ENCODE peak calls at places on chromosomes 7 and 10, in seven cellular contexts. One of them, this sample, is unnamed.

GRCh38 chr10:83542774-83543291 is 596.5 kb upstream of the GHITM start:
- DNase-seq in CD14-positive monocyte: no peak
- DNase-seq in foreskin fibroblast: no peak
- DNase-seq in cardiac fibroblast: no peak
- DNase-seq in astrocyte of the spinal cord: peak; percentile 43
- DNase-seq in HFFc6: no peak
- DNase-seq in HFF-Myc: no peak
- DNase-seq in this sample: no peak

GRCh38 chr7:148078126-148078525 is 512.4 kb upstream of the C7orf33 start:
- DNase-seq in CD14-positive monocyte: no peak
- DNase-seq in foreskin fibroblast: no peak
- DNase-seq in cardiac fibroblast: no peak
- DNase-seq in astrocyte of the spinal cord: no peak
- DNase-seq in HFFc6: no peak
- DNase-seq in HFF-Myc: no peak
- DNase-seq in this sample: no peak

GRCh38 chr10:110415809-110416208 is 81.9 kb upstream of the DUSP5 start:
- DNase-seq in CD14-positive monocyte: no peak
- DNase-seq in foreskin fibroblast: no peak
- DNase-seq in cardiac fibroblast: no peak
- DNase-seq in astrocyte of the spinal cord: no peak
- DNase-seq in HFFc6: no peak
- DNase-seq in HFF-Myc: no peak
- DNase-seq in this sample: no peak

GRCh38 chr10:80290474-80291220 is 1.2 kb upstream of the MAT1A start:
- DNase-seq in CD14-positive monocyte: no peak
- DNase-seq in foreskin fibroblast: no peak
- DNase-seq in cardiac fibroblast: no peak
- DNase-seq in astrocyte of the spinal cord: no peak
- DNase-seq in HFFc6: no peak
- DNase-seq in HFF-Myc: no peak
- DNase-seq in this sample: no peak

GRCh38 chr7:139271718-139272619 is 40.9 kb downstream of the UBN2 start:
- DNase-seq in CD14-positive monocyte: no peak
- DNase-seq in foreskin fibroblast: no peak
- DNase-seq in cardiac fibroblast: no peak
- DNase-seq in astrocyte of the spinal cord: no peak
- DNase-seq in HFFc6: no peak
- DNase-seq in HFF-Myc: no peak
- DNase-seq in this sample: no peak

GRCh38 chr7:110347091-110347490 is 743.8 kb upstream of the LRRN3 start:
- DNase-seq in CD14-positive monocyte: no peak
- DNase-seq in foreskin fibroblast: no peak
- DNase-seq in cardiac fibroblast: no peak
- DNase-seq in astrocyte of the spinal cord: no peak
- DNase-seq in HFFc6: no peak
- DNase-seq in HFF-Myc: no peak
- DNase-seq in this sample: no peak

GRCh38 chr10:78173360-78174020 is 139.8 kb downstream of the RPS24 start:
- DNase-seq in CD14-positive monocyte: no peak
- DNase-seq in foreskin fibroblast: no peak
- DNase-seq in cardiac fibroblast: no peak
- DNase-seq in astrocyte of the spinal cord: no peak
- DNase-seq in HFFc6: no peak
- DNase-seq in HFF-Myc: no peak
- DNase-seq in this sample: no peak

GRCh38 chr10:21138769-21139324 is 241.7 kb upstream of the NEBL start:
- DNase-seq in CD14-positive monocyte: no peak
- DNase-seq in foreskin fibroblast: no peak
- DNase-seq in cardiac fibroblast: no peak
- DNase-seq in astrocyte of the spinal cord: no peak
- DNase-seq in HFFc6: no peak
- DNase-seq in HFF-Myc: no peak
- DNase-seq in this sample: no peak

GRCh38 chr10:5012595-5012994 is 8.9 kb upstream of the AKR1C2 start:
- DNase-seq in CD14-positive monocyte: no peak
- DNase-seq in foreskin fibroblast: no peak
- DNase-seq in cardiac fibroblast: no peak
- DNase-seq in astrocyte of the spinal cord: no peak
- DNase-seq in HFFc6: no peak
- DNase-seq in HFF-Myc: no peak
- DNase-seq in this sample: no peak

GRCh38 chr10:9294865-9295264 is 1240.4 kb downstream of the GATA3 start:
- DNase-seq in CD14-positive monocyte: no peak
- DNase-seq in foreskin fibroblast: no peak
- DNase-seq in cardiac fibroblast: no peak
- DNase-seq in astrocyte of the spinal cord: no peak
- DNase-seq in HFFc6: no peak
- DNase-seq in HFF-Myc: no peak
- DNase-seq in this sample: no peak

GRCh38 chr7:156725074-156725473 is 84.5 kb downstream of the RNF32 start:
- DNase-seq in CD14-positive monocyte: no peak
- DNase-seq in foreskin fibroblast: peak; percentile 34
- DNase-seq in cardiac fibroblast: peak; percentile 79
- DNase-seq in astrocyte of the spinal cord: peak; percentile 82
- DNase-seq in HFFc6: no peak
- DNase-seq in HFF-Myc: no peak
- DNase-seq in this sample: no peak

GRCh38 chr7:17552952-17553351 is 254.5 kb downstream of the AHR start:
- DNase-seq in CD14-positive monocyte: no peak
- DNase-seq in foreskin fibroblast: no peak
- DNase-seq in cardiac fibroblast: peak; percentile 32
- DNase-seq in astrocyte of the spinal cord: no peak
- DNase-seq in HFFc6: no peak
- DNase-seq in HFF-Myc: no peak
- DNase-seq in this sample: no peak

GRCh38 chr7:158508802-158509385 is 78.7 kb downstream of the PTPRN2 start:
- DNase-seq in CD14-positive monocyte: no peak
- DNase-seq in foreskin fibroblast: no peak
- DNase-seq in cardiac fibroblast: no peak
- DNase-seq in astrocyte of the spinal cord: no peak
- DNase-seq in HFFc6: no peak
- DNase-seq in HFF-Myc: no peak
- DNase-seq in this sample: no peak

GRCh38 chr10:122051609-122052385 is 62.8 kb downstream of the TACC2 start:
- DNase-seq in CD14-positive monocyte: no peak
- DNase-seq in foreskin fibroblast: peak; percentile 80
- DNase-seq in cardiac fibroblast: peak; percentile 84
- DNase-seq in astrocyte of the spinal cord: peak; percentile 71
- DNase-seq in HFFc6: peak; percentile 80
- DNase-seq in HFF-Myc: peak; percentile 81
- DNase-seq in this sample: no peak

GRCh38 chr10:621981-622740 is 67.3 kb downstream of the DIP2C start:
- DNase-seq in CD14-positive monocyte: no peak
- DNase-seq in foreskin fibroblast: no peak
- DNase-seq in cardiac fibroblast: no peak
- DNase-seq in astrocyte of the spinal cord: no peak
- DNase-seq in HFFc6: no peak
- DNase-seq in HFF-Myc: no peak
- DNase-seq in this sample: no peak

GRCh38 chr7:38679419-38679818 is 48.2 kb upstream of the AMPH start:
- DNase-seq in CD14-positive monocyte: no peak
- DNase-seq in foreskin fibroblast: peak; percentile 7
- DNase-seq in cardiac fibroblast: peak; percentile 46
- DNase-seq in astrocyte of the spinal cord: no peak
- DNase-seq in HFFc6: no peak
- DNase-seq in HFF-Myc: no peak
- DNase-seq in this sample: no peak

GRCh38 chr7:155916926-155917655 is 104.8 kb upstream of the SHH start:
- DNase-seq in CD14-positive monocyte: no peak
- DNase-seq in foreskin fibroblast: no peak
- DNase-seq in cardiac fibroblast: no peak
- DNase-seq in astrocyte of the spinal cord: peak; percentile 5
- DNase-seq in HFFc6: no peak
- DNase-seq in HFF-Myc: no peak
- DNase-seq in this sample: no peak

GRCh38 chr7:88218836-88219605 is 817 bp downstream of the SRI start:
- DNase-seq in CD14-positive monocyte: peak; percentile 54
- DNase-seq in foreskin fibroblast: peak; percentile 45
- DNase-seq in cardiac fibroblast: peak; percentile 80
- DNase-seq in astrocyte of the spinal cord: peak; percentile 69
- DNase-seq in HFFc6: peak; percentile 30
- DNase-seq in HFF-Myc: peak; percentile 14
- DNase-seq in this sample: no peak

GRCh38 chr7:124701955-124702354 is 63.6 kb downstream of the GPR37 start:
- DNase-seq in CD14-positive monocyte: no peak
- DNase-seq in foreskin fibroblast: no peak
- DNase-seq in cardiac fibroblast: no peak
- DNase-seq in astrocyte of the spinal cord: peak; percentile 15
- DNase-seq in HFFc6: no peak
- DNase-seq in HFF-Myc: no peak
- DNase-seq in this sample: no peak

GRCh38 chr10:59631237-59631636 is 78.4 kb downstream of the SLC16A9 start:
- DNase-seq in CD14-positive monocyte: no peak
- DNase-seq in foreskin fibroblast: no peak
- DNase-seq in cardiac fibroblast: no peak
- DNase-seq in astrocyte of the spinal cord: no peak
- DNase-seq in HFFc6: no peak
- DNase-seq in HFF-Myc: no peak
- DNase-seq in this sample: no peak

GRCh38 chr10:59631882-59632281 is 77.8 kb downstream of the SLC16A9 start:
- DNase-seq in CD14-positive monocyte: no peak
- DNase-seq in foreskin fibroblast: no peak
- DNase-seq in cardiac fibroblast: no peak
- DNase-seq in astrocyte of the spinal cord: no peak
- DNase-seq in HFFc6: no peak
- DNase-seq in HFF-Myc: no peak
- DNase-seq in this sample: no peak

GRCh38 chr10:59635502-59636290 is 74.0 kb downstream of the SLC16A9 start:
- DNase-seq in CD14-positive monocyte: no peak
- DNase-seq in foreskin fibroblast: no peak
- DNase-seq in cardiac fibroblast: no peak
- DNase-seq in astrocyte of the spinal cord: no peak
- DNase-seq in HFFc6: no peak
- DNase-seq in HFF-Myc: no peak
- DNase-seq in this sample: no peak

GRCh38 chr10:59634102-59634501 is 75.5 kb downstream of the SLC16A9 start:
- DNase-seq in CD14-positive monocyte: no peak
- DNase-seq in foreskin fibroblast: no peak
- DNase-seq in cardiac fibroblast: no peak
- DNase-seq in astrocyte of the spinal cord: no peak
- DNase-seq in HFFc6: no peak
- DNase-seq in HFF-Myc: no peak
- DNase-seq in this sample: no peak

DNA sequence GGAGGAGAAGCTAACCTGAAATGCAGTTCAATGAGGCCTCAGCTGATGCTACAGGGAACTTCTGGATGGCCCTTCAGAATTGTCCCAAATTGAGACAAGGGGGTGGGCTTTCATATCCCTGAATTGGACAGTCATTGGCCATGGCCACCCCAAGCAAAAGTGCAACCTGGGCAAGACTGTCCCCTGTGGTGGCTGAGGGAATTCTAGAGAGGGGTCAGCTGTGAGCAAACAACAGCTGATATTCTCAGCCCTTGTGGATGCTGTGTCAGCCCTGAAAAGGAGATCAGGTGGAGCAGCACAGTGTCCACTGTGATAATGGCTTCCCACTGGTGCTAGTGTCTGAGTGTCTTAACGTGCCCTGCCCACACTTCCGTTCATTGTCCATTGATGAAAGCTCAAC is 76.6 kb downstream of the SLC16A9 start:
- DNase-seq in CD14-positive monocyte: no peak
- DNase-seq in foreskin fibroblast: no peak
- DNase-seq in cardiac fibroblast: no peak
- DNase-seq in astrocyte of the spinal cord: no peak
- DNase-seq in HFFc6: no peak
- DNase-seq in HFF-Myc: no peak
- DNase-seq in this sample: no peak
- TF ChIP-seq CTCF in CD14-positive monocyte: no peak
- TF ChIP-seq CTCF in foreskin fibroblast: no peak
- TF ChIP-seq CTCF in cardiac fibroblast: no peak
- TF ChIP-seq CTCF in astrocyte of the spinal cord: no peak
- TF ChIP-seq CTCF in HFFc6: no peak
- TF ChIP-seq CTCF in HFF-Myc: no peak
- TF ChIP-seq CTCF in this sample: no peak

DNA sequence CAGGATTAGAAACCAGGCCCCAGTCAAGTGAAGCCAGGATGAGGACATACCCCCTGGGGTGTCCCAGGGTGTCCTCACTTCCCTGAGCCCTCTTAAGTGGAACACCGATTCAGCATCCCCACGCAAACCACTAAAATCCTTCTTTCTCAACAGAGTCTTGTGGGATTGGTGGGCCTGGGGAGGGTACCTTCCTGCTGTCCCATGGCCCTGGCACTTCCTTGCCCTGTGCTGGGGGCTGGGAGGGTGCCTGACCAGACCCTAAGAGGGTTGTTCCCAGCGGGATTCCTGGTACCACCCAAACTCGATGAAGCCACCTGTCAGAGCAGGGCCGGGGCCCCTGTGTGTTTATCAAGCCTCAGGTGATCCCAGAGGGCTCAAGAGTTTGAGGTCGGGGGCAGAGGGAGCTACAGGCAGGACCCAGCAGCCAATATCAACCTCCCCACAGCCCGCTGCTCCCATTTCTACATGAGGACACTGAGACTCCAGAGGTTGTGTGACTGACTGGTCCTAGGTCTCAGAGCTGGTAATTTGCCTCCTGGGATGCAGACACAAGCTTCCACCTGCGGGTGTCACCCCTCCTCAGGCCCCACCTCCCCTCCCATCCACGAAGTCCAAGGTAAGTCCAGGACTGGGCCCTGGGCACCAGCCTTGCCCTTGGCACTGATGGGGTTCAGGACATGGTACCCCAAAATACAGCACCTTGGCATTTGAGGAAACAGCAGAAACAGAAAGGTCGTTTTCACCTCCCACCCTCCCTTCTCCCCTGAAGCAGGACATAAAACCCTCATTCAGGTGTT is 31.4 kb downstream of the OAT start:
- DNase-seq in CD14-positive monocyte: no peak
- DNase-seq in foreskin fibroblast: no peak
- DNase-seq in cardiac fibroblast: no peak
- DNase-seq in astrocyte of the spinal cord: no peak
- DNase-seq in HFFc6: no peak
- DNase-seq in HFF-Myc: no peak
- DNase-seq in this sample: no peak
- TF ChIP-seq CTCF in CD14-positive monocyte: peak; percentile 11
- TF ChIP-seq CTCF in foreskin fibroblast: peak; percentile 5
- TF ChIP-seq CTCF in cardiac fibroblast: no peak
- TF ChIP-seq CTCF in astrocyte of the spinal cord: peak; percentile 28
- TF ChIP-seq CTCF in HFFc6: peak; percentile 35
- TF ChIP-seq CTCF in HFF-Myc: peak; percentile 12
- TF ChIP-seq CTCF in this sample: no peak

GRCh38 chr10:126520918-126521317 is 132.6 kb upstream of the ADAM12 start:
- DNase-seq in CD14-positive monocyte: no peak
- DNase-seq in foreskin fibroblast: no peak
- DNase-seq in cardiac fibroblast: no peak
- DNase-seq in astrocyte of the spinal cord: no peak
- DNase-seq in HFFc6: no peak
- DNase-seq in HFF-Myc: no peak
- DNase-seq in this sample: no peak
- TF ChIP-seq CTCF in CD14-positive monocyte: no peak
- TF ChIP-seq CTCF in foreskin fibroblast: no peak
- TF ChIP-seq CTCF in cardiac fibroblast: no peak
- TF ChIP-seq CTCF in astrocyte of the spinal cord: peak; percentile 12
- TF ChIP-seq CTCF in HFFc6: peak; percentile 36
- TF ChIP-seq CTCF in HFF-Myc: no peak
- TF ChIP-seq CTCF in this sample: no peak

DNA sequence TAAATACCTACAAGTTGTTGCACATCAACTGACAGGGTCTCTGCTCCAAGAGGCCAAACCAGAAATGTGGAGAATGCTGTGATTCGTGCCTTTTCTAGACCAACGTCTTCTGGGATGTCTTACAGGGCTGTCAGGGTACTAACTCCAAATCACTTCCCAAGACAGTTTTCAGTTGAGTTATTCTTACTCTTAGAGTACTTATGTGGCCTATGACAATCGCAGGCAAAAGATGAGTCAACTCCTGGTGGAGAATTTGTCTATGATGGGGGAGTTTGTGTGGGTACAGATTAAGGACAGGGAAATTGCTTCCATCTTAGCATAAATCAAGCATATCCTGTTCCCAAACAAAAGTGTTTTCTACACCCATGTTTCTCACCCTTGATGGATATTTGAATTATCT is 734.8 kb downstream of the TNS3 start:
- DNase-seq in CD14-positive monocyte: no peak
- DNase-seq in foreskin fibroblast: no peak
- DNase-seq in cardiac fibroblast: no peak
- DNase-seq in astrocyte of the spinal cord: no peak
- DNase-seq in HFFc6: peak; percentile 16
- DNase-seq in HFF-Myc: no peak
- DNase-seq in this sample: no peak
- TF ChIP-seq CTCF in CD14-positive monocyte: no peak
- TF ChIP-seq CTCF in foreskin fibroblast: no peak
- TF ChIP-seq CTCF in cardiac fibroblast: no peak
- TF ChIP-seq CTCF in astrocyte of the spinal cord: no peak
- TF ChIP-seq CTCF in HFFc6: no peak
- TF ChIP-seq CTCF in HFF-Myc: no peak
- TF ChIP-seq CTCF in this sample: no peak